ENCODE peak calls at places on chromosome 1, in seven cellular contexts. Y is PC-9, V is fibroblast of lung, O is PC-3, I is K562, K is astrocyte, W is mammary epithelial cell. M is an unnamed sample.
A peak's percentile ranks its signal among the peaks of the same experiment; 100 is the strongest.

GRCh38 chr1:214427871-214428277 is 123.5 kb downstream of the PTPN14 start:
- DNase-seq in V (peak; percentile 90), I (no peak), Y (peak; percentile 58), O (peak; percentile 96), W (peak; percentile 99), K (peak; percentile 99), M (peak; percentile 50)

GRCh38 chr1:182611326-182611725 is 7.1 kb upstream of the RGS16 start:
- DNase-seq in I (no peak), W (no peak), O (no peak), K (no peak), V (no peak), Y (no peak), M (no peak)

GRCh38 chr1:229342305-229342901 is 444 bp downstream of the CCSAP start:
- DNase-seq in I (peak; percentile 95), Y (peak; percentile 84), K (peak; percentile 53), O (peak; percentile 83), W (peak; percentile 78), V (peak; percentile 62), M (peak; percentile 88)

GRCh38 chr1:150162862-150163706 is 13.4 kb downstream of the PLEKHO1 start:
- DNase-seq in O (peak; percentile 50), W (peak; percentile 97), Y (no peak), K (peak; percentile 100), V (peak; percentile 100), I (peak; percentile 95), M (peak; percentile 97)

GRCh38 chr1:37808369-37809319 is 636 bp upstream of the YRDC start:
- DNase-seq in W (peak; percentile 75), O (peak; percentile 65), Y (peak; percentile 87), K (peak; percentile 60), V (peak; percentile 77), I (peak; percentile 92), M (peak; percentile 59)

GRCh38 chr1:201214461-201214860 is 23.8 kb downstream of the IGFN1 start:
- DNase-seq in O (peak; percentile 40), K (no peak), W (no peak), I (peak; percentile 71), Y (no peak), V (no peak), M (peak; percentile 66)

GRCh38 chr1:106937104-106937503 is 119.4 kb upstream of the PRMT6 start:
- DNase-seq in K (peak; percentile 91), O (peak; percentile 96), I (no peak), V (peak; percentile 86), Y (no peak), W (peak; percentile 90), M (no peak)

GRCh38 chr1:152535774-152536173 is 21.5 kb downstream of the CRCT1 start:
- DNase-seq in I (no peak), O (no peak), W (no peak), V (no peak), K (no peak), Y (no peak), M (no peak)

GRCh38 chr1:13583964-13584791 is 546 bp downstream of the PDPN start:
- DNase-seq in K (peak; percentile 82), Y (no peak), I (no peak), V (peak; percentile 10), W (peak; percentile 29), O (no peak), M (peak; percentile 72)

DNA sequence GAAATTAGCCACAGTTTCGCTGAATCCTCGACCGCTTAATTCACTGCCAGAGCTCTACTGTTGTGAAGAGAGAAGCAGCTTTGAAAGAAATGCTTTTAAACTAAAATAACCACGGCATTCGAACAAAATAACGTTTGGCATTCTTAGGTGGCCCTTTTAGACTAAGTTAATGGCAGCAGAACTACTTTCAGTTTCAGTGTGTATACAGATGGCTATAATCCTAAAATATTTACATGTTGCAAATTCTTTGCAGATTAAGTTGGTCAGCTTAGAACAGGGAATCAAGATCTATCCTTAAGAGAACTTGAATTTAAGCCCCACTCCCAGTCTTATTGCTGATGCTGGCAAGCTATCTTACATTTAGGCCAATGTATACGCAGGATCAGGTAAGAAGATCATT is 62.7 kb downstream of the ADSS2 start:
- DNase-seq in I (no peak), Y (no peak), V (peak; percentile 26), O (no peak), W (no peak), K (peak; percentile 11), M (no peak)
- H3K4me3 ChIP-seq in I (no peak overlapping the region), Y (no peak overlapping the region), V (no peak overlapping the region), O (no peak overlapping the region), W (no peak overlapping the region), K (peak overlapping the region; percentile 6), M (no peak overlapping the region)

DNA sequence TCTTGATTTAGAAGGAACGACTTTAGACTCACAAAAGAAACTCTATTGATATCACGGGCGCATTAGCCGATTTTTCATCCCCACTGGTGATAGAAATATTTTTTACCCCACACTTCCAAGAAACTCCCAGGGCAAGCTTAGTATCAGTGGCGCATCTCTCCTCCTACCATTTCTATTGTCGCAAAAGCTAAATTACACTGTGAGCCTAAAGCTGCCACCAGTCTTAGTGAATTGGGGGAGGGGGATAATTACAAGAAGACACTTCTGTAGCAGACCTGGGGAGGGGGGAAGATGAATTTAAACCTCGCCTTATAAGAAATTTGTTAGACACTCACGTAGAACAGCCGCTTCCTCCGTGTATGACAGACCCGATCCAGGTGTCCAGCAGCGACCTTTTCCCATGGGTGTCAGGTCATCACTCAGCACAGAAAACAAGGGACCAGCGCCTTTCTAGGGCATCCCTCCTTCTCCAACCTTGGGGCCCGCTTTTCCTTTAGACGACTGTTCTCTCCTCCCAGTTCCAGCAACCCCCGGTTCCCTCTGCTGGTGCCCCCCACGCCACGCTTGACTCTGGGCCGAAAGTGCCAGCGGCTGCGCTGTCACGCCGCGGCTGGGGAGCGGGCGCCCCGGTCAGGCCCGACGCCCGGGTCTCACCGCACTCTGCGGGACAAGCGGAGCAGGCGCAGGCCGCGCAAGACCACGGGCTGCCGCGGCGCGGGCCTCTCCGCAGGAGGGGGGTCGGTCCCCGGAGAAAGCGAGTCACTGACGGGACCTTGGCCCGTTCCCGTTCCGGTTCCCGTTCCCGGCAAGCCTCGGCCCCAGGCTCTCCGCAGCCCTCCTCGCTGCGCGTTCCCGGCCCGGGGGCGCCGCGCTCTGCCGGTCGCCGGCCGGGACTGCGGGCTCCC is 797 bp downstream of the PHC2 start:
- DNase-seq in V (no peak), I (no peak), K (no peak), O (peak; percentile 57), W (peak; percentile 32), Y (no peak), M (peak; percentile 46)
- TF ChIP-seq EZH2 in V (no peak), I (no peak), K (no peak), O (no peak), W (no peak), Y (no peak), M (peak; percentile 60)

GRCh38 chr1:160149235-160149634 is 2.2 kb upstream of the ATP1A4 start:
- DNase-seq in O (no peak), Y (no peak), W (no peak), K (no peak), I (no peak), V (peak; percentile 38), M (no peak)

GRCh38 chr1:160151303-160151702 is at the start of gene ATP1A4:
- DNase-seq in O (no peak), W (no peak), Y (no peak), I (no peak), V (no peak), K (no peak), M (no peak)

GRCh38 chr1:160146107-160146506 is 5.3 kb upstream of the ATP1A4 start:
- DNase-seq in Y (no peak), O (no peak), W (no peak), V (no peak), K (no peak), I (no peak), M (no peak)

GRCh38 chr1:160149706-160150105 is 1.7 kb upstream of the ATP1A4 start:
- DNase-seq in Y (no peak), W (no peak), K (no peak), O (no peak), V (peak; percentile 80), I (no peak), M (no peak)

DNA sequence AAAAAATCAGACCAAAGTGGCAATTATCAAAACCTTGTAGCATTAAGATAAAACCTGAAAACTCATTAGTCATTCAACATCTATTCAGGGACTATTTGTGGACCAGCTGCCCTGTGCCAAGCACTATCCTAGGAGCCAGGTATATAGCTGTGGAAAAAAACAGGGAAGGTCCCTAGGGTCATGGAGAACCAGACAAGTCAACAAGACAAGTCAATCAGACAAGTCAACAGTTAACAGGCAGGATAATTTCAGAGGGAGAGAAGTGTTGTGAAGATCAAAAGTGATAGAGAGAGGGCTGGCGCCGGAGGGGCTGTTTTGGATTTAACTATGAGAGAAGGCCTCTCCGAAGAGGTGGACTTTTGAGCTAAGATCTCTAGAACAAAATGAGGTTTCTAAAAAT is 3.3 kb upstream of the ATP1A4 start:
- DNase-seq in Y (no peak), V (no peak), W (no peak), O (no peak), I (no peak), K (no peak), M (no peak)
- H3K4me3 ChIP-seq in Y (no peak overlapping the region), V (no peak overlapping the region), W (no peak overlapping the region), O (no peak overlapping the region), I (no peak overlapping the region), K (no peak overlapping the region), M (no peak overlapping the region)

GRCh38 chr1:170669036-170669435 is 5.1 kb downstream of the PRRX1 start:
- DNase-seq in Y (no peak), K (no peak), I (no peak), V (no peak), W (no peak), O (no peak), M (peak; percentile 32)
- TF ChIP-seq EZH2 in Y (no peak), K (no peak), I (no peak), V (no peak), W (no peak), O (no peak), M (no peak)

GRCh38 chr1:118987431-118988185 is 535 bp downstream of the TBX15 start:
- DNase-seq in V (no peak), I (no peak), O (no peak), W (no peak), K (no peak), Y (no peak), M (peak; percentile 78)
- H3K4me3 ChIP-seq in V (no peak overlapping the region), I (peak overlapping the region; percentile 29), O (no peak overlapping the region), W (peak overlapping the region; percentile 34), K (peak overlapping the region; percentile 58), Y (no peak overlapping the region), M (peak overlapping the region; percentile 59)

DNA sequence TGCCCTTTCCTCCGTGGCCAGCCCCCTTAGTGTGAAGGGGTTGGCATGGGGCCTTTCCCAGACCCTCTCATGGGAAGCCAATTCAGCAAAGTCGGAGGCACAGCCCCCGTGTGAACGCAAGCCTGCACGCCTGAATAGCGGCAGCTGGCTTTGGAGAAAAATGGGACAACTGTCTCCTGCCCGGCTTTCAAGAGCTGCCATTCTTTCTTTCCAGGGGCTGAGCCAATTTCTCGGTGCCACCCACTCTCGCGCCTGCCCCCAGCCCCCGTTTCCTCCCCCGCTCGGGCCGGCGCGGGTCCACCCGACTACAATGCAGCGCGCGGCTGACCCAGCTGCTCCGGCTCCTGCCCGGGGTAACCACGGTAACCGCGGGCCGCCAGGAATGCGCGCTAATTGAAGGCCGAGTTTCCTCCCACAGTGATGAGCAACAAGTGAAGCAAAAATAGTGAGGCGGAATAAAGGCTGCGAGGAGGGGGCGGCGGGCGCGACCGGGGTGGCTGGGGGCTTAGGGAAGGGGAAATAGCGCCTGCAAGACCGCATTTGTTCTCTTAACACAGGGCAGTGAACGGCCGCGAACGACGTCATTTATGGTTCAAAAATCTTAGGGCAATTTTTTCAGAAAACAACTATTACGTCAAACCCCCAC is 27.8 kb downstream of the ILDR2 start:
- DNase-seq in O (no peak), K (peak; percentile 77), I (peak; percentile 25), V (peak; percentile 18), Y (no peak), W (peak; percentile 33), M (peak; percentile 73)
- TF ChIP-seq EZH2 in O (no peak), K (peak; percentile 33), I (no peak), V (no peak), Y (no peak), W (peak; percentile 46), M (peak; percentile 45)

M was measured in GM23338.